ENCODE peak calls at places on chromosomes 5 and 9, in eight cellular contexts. F is cardiac fibroblast; X is NCI-H2029; C is CD8-positive, alpha-beta memory T cell; B is SHP77; V is DND-41; W is islet precursor cell; Y is neural crest cell. Z is an unnamed sample.

GRCh38 chr5:149824115-149824514 is 94.0 kb downstream of the PPARGC1B start:
- DNase-seq in F (no peak), X (no peak), C (no peak), B (no peak), V (no peak), W (no peak), Y (no peak), Z (no peak)

GRCh38 chr9:134720136-134720753 is 78.6 kb downstream of the COL5A1 start:
- DNase-seq in F (no peak), X (no peak), C (no peak), B (no peak), V (no peak), W (no peak), Y (no peak), Z (no peak)

GRCh38 chr5:45385321-45386058 is 310.7 kb downstream of the HCN1 start:
- DNase-seq in F (peak), X (no peak), C (no peak), B (peak), V (no peak), W (peak), Y (no peak), Z (no peak)

GRCh38 chr5:52893105-52893504 is 96.0 kb upstream of the ITGA2 start:
- DNase-seq in F (peak), X (no peak), C (no peak), B (no peak), V (no peak), W (no peak), Y (no peak), Z (no peak)

GRCh38 chr5:115414406-115415142 is 118.1 kb upstream of the CCDC112 start:
- DNase-seq in F (peak), X (no peak), C (no peak), B (no peak), V (no peak), W (no peak), Y (no peak), Z (no peak)

GRCh38 chr5:6781711-6782110 is 68.5 kb downstream of the TENT4A start:
- DNase-seq in F (peak), X (no peak), C (no peak), B (no peak), V (no peak), W (peak), Y (no peak), Z (no peak)

GRCh38 chr5:157918811-157919742 is 60.1 kb upstream of the CLINT1 start:
- DNase-seq in F (no peak), X (no peak), C (peak), B (no peak), V (peak), W (peak), Y (no peak), Z (no peak)

GRCh38 chr5:5883116-5883515 is 460.6 kb downstream of the ICE1 start:
- DNase-seq in F (no peak), X (no peak), C (no peak), B (no peak), V (no peak), W (no peak), Y (no peak), Z (no peak)

GRCh38 chr9:6590772-6591384 is 54.7 kb downstream of the GLDC start:
- DNase-seq in F (no peak), X (no peak), C (no peak), B (no peak), V (no peak), W (no peak), Y (no peak), Z (no peak)

GRCh38 chr9:135413086-135413375 is 66.6 kb upstream of the PPP1R26 start:
- DNase-seq in F (no peak), X (no peak), C (no peak), B (no peak), V (no peak), W (peak), Y (no peak), Z (no peak)

GRCh38 chr5:172618574-172619365 is 22.3 kb upstream of the NEURL1B start:
- DNase-seq in F (no peak), X (no peak), C (no peak), B (no peak), V (no peak), W (no peak), Y (no peak), Z (no peak)

GRCh38 chr5:2163457-2163856 is 280.7 kb upstream of the IRX4 start:
- DNase-seq in F (no peak), X (no peak), C (no peak), B (no peak), V (no peak), W (no peak), Y (no peak), Z (no peak)

GRCh38 chr5:138543730-138544104 is 681 bp upstream of the ETF1 start:
- DNase-seq in F (no peak), X (no peak), C (no peak), B (no peak), V (no peak), W (no peak), Y (no peak), Z (no peak)

GRCh38 chr9:6034954-6035353 is 19.5 kb upstream of the RANBP6 start:
- DNase-seq in F (peak), X (no peak), C (no peak), B (peak), V (no peak), W (peak), Y (no peak), Z (no peak)

GRCh38 chr5:168317521-168318147 is 26.2 kb downstream of the WWC1 start:
- DNase-seq in F (peak), X (peak), C (no peak), B (peak), V (no peak), W (peak), Y (no peak), Z (peak)

GRCh38 chr5:78496373-78496772 is 136.0 kb downstream of the SCAMP1 start:
- DNase-seq in F (peak), X (no peak), C (no peak), B (no peak), V (no peak), W (peak), Y (no peak), Z (no peak)

GRCh38 chr9:114246558-114246957 is 76.3 kb upstream of the ORM1 start:
- DNase-seq in F (no peak), X (no peak), C (no peak), B (no peak), V (no peak), W (no peak), Y (no peak), Z (no peak)